ENCODE peak calls at places on chromosomes 1 and 21, in seven cellular contexts. One of them, this sample, is unnamed.

GRCh38 chr1:94501925-94502324 is 39.6 kb downstream of the F3 start:
- DNase-seq in AG09319: no peak
- DNase-seq in naive B cell: no peak
- DNase-seq in PC-9: no peak
- DNase-seq in neural progenitor cell: no peak
- DNase-seq in T-helper 9 cell: no peak
- DNase-seq in amniotic stem cell: no peak
- DNase-seq in this sample: no peak

GRCh38 chr1:201702936-201703335 is 126.0 kb upstream of the IPO9 start:
- DNase-seq in neural progenitor cell: peak
- DNase-seq in T-helper 9 cell: no peak
- DNase-seq in AG09319: no peak
- DNase-seq in amniotic stem cell: no peak
- DNase-seq in PC-9: no peak
- DNase-seq in naive B cell: no peak
- DNase-seq in this sample: no peak

GRCh38 chr1:7389201-7389785 is 381.8 kb upstream of the VAMP3 start:
- DNase-seq in naive B cell: no peak
- DNase-seq in AG09319: no peak
- DNase-seq in PC-9: no peak
- DNase-seq in amniotic stem cell: no peak
- DNase-seq in T-helper 9 cell: no peak
- DNase-seq in neural progenitor cell: no peak
- DNase-seq in this sample: no peak

GRCh38 chr1:12344611-12345299 is 114.9 kb downstream of the VPS13D start:
- DNase-seq in neural progenitor cell: no peak
- DNase-seq in AG09319: no peak
- DNase-seq in T-helper 9 cell: no peak
- DNase-seq in naive B cell: peak
- DNase-seq in amniotic stem cell: no peak
- DNase-seq in PC-9: no peak
- DNase-seq in this sample: no peak

GRCh38 chr1:14598498-14599172 is at the start of gene KAZN:
- DNase-seq in AG09319: no peak
- DNase-seq in T-helper 9 cell: no peak
- DNase-seq in naive B cell: no peak
- DNase-seq in PC-9: no peak
- DNase-seq in neural progenitor cell: peak
- DNase-seq in amniotic stem cell: no peak
- DNase-seq in this sample: no peak

GRCh38 chr1:226814751-226815496 is 55.5 kb upstream of the PSEN2 start:
- DNase-seq in PC-9: peak
- DNase-seq in naive B cell: no peak
- DNase-seq in neural progenitor cell: no peak
- DNase-seq in T-helper 9 cell: no peak
- DNase-seq in AG09319: peak
- DNase-seq in amniotic stem cell: peak
- DNase-seq in this sample: peak

GRCh38 chr1:81998165-81998564 is 197.4 kb downstream of the ADGRL2 start:
- DNase-seq in AG09319: no peak
- DNase-seq in amniotic stem cell: no peak
- DNase-seq in PC-9: no peak
- DNase-seq in T-helper 9 cell: no peak
- DNase-seq in naive B cell: no peak
- DNase-seq in neural progenitor cell: no peak
- DNase-seq in this sample: no peak

GRCh38 chr1:7298145-7298544 is 473.0 kb upstream of the VAMP3 start:
- DNase-seq in amniotic stem cell: no peak
- DNase-seq in T-helper 9 cell: no peak
- DNase-seq in naive B cell: no peak
- DNase-seq in AG09319: no peak
- DNase-seq in PC-9: no peak
- DNase-seq in neural progenitor cell: no peak
- DNase-seq in this sample: peak

GRCh38 chr1:205775015-205775716 is at the start of gene RAB29:
- DNase-seq in neural progenitor cell: peak
- DNase-seq in amniotic stem cell: peak
- DNase-seq in PC-9: peak
- DNase-seq in naive B cell: peak
- DNase-seq in AG09319: peak
- DNase-seq in T-helper 9 cell: peak
- DNase-seq in this sample: no peak

GRCh38 chr1:27031235-27032118 is 18.8 kb upstream of the TENT5B start:
- DNase-seq in AG09319: peak
- DNase-seq in PC-9: peak
- DNase-seq in amniotic stem cell: no peak
- DNase-seq in neural progenitor cell: peak
- DNase-seq in T-helper 9 cell: no peak
- DNase-seq in naive B cell: no peak
- DNase-seq in this sample: no peak

GRCh38 chr1:44707959-44708831 is 22.8 kb downstream of the RNU5D-1 start:
- DNase-seq in T-helper 9 cell: no peak
- DNase-seq in neural progenitor cell: peak
- DNase-seq in PC-9: peak
- DNase-seq in naive B cell: peak
- DNase-seq in amniotic stem cell: peak
- DNase-seq in AG09319: peak
- DNase-seq in this sample: peak

GRCh38 chr1:79322511-79323027 is 316.0 kb upstream of the ADGRL4 start:
- DNase-seq in neural progenitor cell: no peak
- DNase-seq in AG09319: no peak
- DNase-seq in PC-9: no peak
- DNase-seq in amniotic stem cell: no peak
- DNase-seq in naive B cell: no peak
- DNase-seq in T-helper 9 cell: no peak
- DNase-seq in this sample: no peak

GRCh38 chr1:62906428-62906886 is 122.5 kb downstream of the ATG4C start:
- DNase-seq in PC-9: no peak
- DNase-seq in T-helper 9 cell: no peak
- DNase-seq in neural progenitor cell: peak
- DNase-seq in amniotic stem cell: no peak
- DNase-seq in naive B cell: no peak
- DNase-seq in AG09319: no peak
- DNase-seq in this sample: no peak

GRCh38 chr1:179876289-179876715 is 1.3 kb downstream of the TOR1AIP2 start:
- DNase-seq in AG09319: peak
- DNase-seq in amniotic stem cell: no peak
- DNase-seq in neural progenitor cell: no peak
- DNase-seq in T-helper 9 cell: no peak
- DNase-seq in PC-9: peak
- DNase-seq in naive B cell: no peak
- DNase-seq in this sample: no peak

GRCh38 chr1:21963477-21964217 is 13.2 kb upstream of the CELA3B start:
- DNase-seq in T-helper 9 cell: peak
- DNase-seq in amniotic stem cell: no peak
- DNase-seq in neural progenitor cell: peak
- DNase-seq in PC-9: peak
- DNase-seq in naive B cell: peak
- DNase-seq in AG09319: peak
- DNase-seq in this sample: no peak

GRCh38 chr21:38448619-38449186 is 49.6 kb downstream of the ERG start:
- DNase-seq in naive B cell: no peak
- DNase-seq in AG09319: no peak
- DNase-seq in T-helper 9 cell: no peak
- DNase-seq in PC-9: no peak
- DNase-seq in neural progenitor cell: peak
- DNase-seq in amniotic stem cell: no peak
- DNase-seq in this sample: no peak

GRCh38 chr1:34984435-34985062 is 598 bp downstream of the TMEM35B start:
- DNase-seq in neural progenitor cell: peak
- DNase-seq in PC-9: no peak
- DNase-seq in AG09319: peak
- DNase-seq in naive B cell: no peak
- DNase-seq in T-helper 9 cell: peak
- DNase-seq in amniotic stem cell: no peak
- DNase-seq in this sample: no peak

GRCh38 chr21:26982767-26983166 is 15.9 kb upstream of the ADAMTS5 start:
- DNase-seq in naive B cell: no peak
- DNase-seq in neural progenitor cell: no peak
- DNase-seq in T-helper 9 cell: no peak
- DNase-seq in amniotic stem cell: no peak
- DNase-seq in PC-9: no peak
- DNase-seq in AG09319: no peak
- DNase-seq in this sample: no peak

GRCh38 chr1:74534241-74534640 is 21.8 kb upstream of the LRRC53 start:
- DNase-seq in AG09319: peak
- DNase-seq in naive B cell: no peak
- DNase-seq in T-helper 9 cell: no peak
- DNase-seq in PC-9: no peak
- DNase-seq in neural progenitor cell: no peak
- DNase-seq in amniotic stem cell: peak
- DNase-seq in this sample: no peak

GRCh38 chr1:152745765-152746444 is 11.9 kb upstream of the KPRP start:
- DNase-seq in neural progenitor cell: no peak
- DNase-seq in T-helper 9 cell: no peak
- DNase-seq in PC-9: no peak
- DNase-seq in amniotic stem cell: no peak
- DNase-seq in AG09319: no peak
- DNase-seq in naive B cell: no peak
- DNase-seq in this sample: no peak